ENCODE peak calls at places on chromosomes 2 and 18, in ten cellular contexts. I is GM23248, Q is hepatocyte, T is OCI-LY7, Z is SK-N-SH, J is Karpas-422, P is GM23338, U is PC-9, D is PC-3, W is MM.1S. Y is an unnamed sample.

GRCh38 chr2:232260075-232260474 is 118.5 kb upstream of the ALPP start:
- DNase-seq in Q (peak; percentile 14), T (no peak), U (peak; percentile 70), P (no peak), I (peak; percentile 91), J (no peak), Z (no peak), W (no peak), D (peak; percentile 73), Y (no peak)

GRCh38 chr18:13194239-13194638 is 24.3 kb upstream of the LDLRAD4 start:
- DNase-seq in W (no peak), P (no peak), Q (no peak), U (no peak), J (peak; percentile 64), T (no peak), Z (no peak), I (no peak), D (no peak), Y (no peak)

GRCh38 chr2:121266543-121267106 is 18.4 kb downstream of the TFCP2L1 start:
- DNase-seq in I (peak; percentile 34), T (no peak), J (no peak), P (no peak), U (no peak), Z (no peak), W (no peak), D (peak; percentile 44), Q (peak; percentile 8), Y (no peak)

GRCh38 chr18:1585881-1586488 is 681.3 kb downstream of the ADCYAP1 start:
- DNase-seq in Z (peak; percentile 8), W (peak; percentile 59), U (peak; percentile 41), J (peak; percentile 74), D (peak; percentile 69), T (peak; percentile 38), Q (peak; percentile 28), P (peak; percentile 80), I (peak; percentile 51), Y (peak; percentile 32)

GRCh38 chr2:109129356-109129920 is 433 bp downstream of the SH3RF3 start:
- DNase-seq in T (no peak), J (no peak), U (no peak), I (peak; percentile 66), P (peak; percentile 43), Q (peak; percentile 46), D (peak; percentile 38), Z (peak; percentile 79), W (peak; percentile 44), Y (no peak)

GRCh38 chr18:76613058-76613457 is 118.0 kb upstream of the ZNF516 start:
- DNase-seq in W (no peak), T (no peak), J (no peak), I (no peak), U (no peak), D (no peak), P (no peak), Z (no peak), Q (no peak), Y (no peak)

GRCh38 chr2:19176977-19177376 is 181.4 kb downstream of the OSR1 start:
- DNase-seq in U (peak; percentile 63), D (peak; percentile 79), J (no peak), W (no peak), T (no peak), Z (no peak), P (no peak), I (peak; percentile 69), Q (no peak), Y (no peak)

GRCh38 chr2:189305291-189305943 is 125.9 kb upstream of the COL5A2 start:
- DNase-seq in J (no peak), W (no peak), Q (no peak), U (no peak), I (peak; percentile 61), Z (no peak), P (no peak), T (no peak), D (peak; percentile 60), Y (no peak)

GRCh38 chr2:182066439-182067061 is 80.9 kb downstream of the PPP1R1C start:
- DNase-seq in P (no peak), I (peak; percentile 80), T (no peak), J (no peak), Q (no peak), Z (peak; percentile 8), D (peak; percentile 88), W (no peak), U (no peak), Y (no peak)

GRCh38 chr2:108971661-108972566 is 17.1 kb downstream of the EDAR start:
- DNase-seq in J (no peak), P (no peak), W (no peak), Q (no peak), D (peak; percentile 91), Z (no peak), U (peak; percentile 87), T (no peak), I (peak; percentile 85), Y (peak; percentile 78)

DNA sequence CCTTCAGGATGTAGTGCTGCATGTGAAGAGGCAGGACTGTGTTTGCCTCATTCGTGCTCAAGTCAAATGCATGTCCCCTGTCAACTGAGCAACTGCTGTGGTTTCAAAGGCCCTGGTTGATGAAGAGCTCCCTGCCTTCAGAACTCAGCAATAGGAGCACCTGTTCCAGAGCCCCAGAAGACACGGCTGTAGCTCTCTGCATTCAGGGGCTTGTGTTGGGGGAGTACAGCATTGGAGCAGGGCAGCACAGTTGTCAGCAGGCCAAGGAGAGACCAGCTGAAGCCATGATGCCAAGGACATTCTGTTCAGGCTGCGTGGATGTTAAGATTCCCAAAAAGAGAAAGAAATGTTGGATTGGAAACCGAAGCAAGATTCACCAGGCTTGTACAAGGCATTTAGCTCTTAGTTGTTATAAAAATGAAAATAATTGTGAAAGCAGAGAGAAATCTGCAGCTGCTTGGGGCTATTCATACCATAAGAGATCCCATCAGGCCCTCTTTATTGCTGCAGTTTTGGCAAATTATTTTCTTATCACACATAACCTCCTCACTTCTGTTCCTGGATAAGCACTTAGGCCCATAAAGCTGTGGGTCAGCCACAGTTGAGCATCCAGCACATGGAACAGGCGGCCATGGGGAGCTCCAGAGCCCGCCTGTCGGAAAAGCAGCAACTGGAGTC is 252.4 kb upstream of the ZNF521 start:
- DNase-seq in Q (no peak), U (no peak), I (no peak), Z (peak; percentile 61), T (no peak), P (no peak), D (no peak), W (no peak), J (no peak), Y (no peak)
- H3K9me2 ChIP-seq in Q (no peaks in the 10 kb centered on the region), U (no peaks in the 10 kb centered on the region), I (no peaks in the 10 kb centered on the region), Z (no peaks in the 10 kb centered on the region), T (no peaks in the 10 kb centered on the region), P (no peaks in the 10 kb centered on the region), D (no peaks in the 10 kb centered on the region), W (no peaks in the 10 kb centered on the region), J (no peaks in the 10 kb centered on the region), Y (no peaks in the 10 kb centered on the region)

DNA sequence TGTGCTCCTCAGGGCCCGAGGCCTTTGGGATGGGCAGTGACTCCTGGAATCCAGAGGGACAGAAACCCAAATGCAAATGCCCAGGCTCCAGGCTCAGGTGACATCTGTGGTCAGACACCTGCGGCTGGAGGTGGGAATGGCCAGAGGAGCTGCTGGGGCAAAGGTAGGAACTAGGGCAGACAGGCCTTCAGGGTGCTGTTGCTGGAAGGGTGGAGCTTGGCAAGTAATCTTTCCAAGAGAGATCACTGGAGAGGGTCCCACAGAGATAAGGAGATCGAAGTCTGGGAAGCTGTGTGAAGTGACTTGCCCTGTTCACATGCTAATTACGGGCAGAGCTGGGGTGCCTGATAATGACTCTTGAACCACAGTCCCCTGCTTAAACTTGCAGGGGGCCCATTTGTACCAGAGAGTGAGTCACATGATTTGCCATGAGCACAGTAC is 82.4 kb downstream of the ACAA2 start:
- DNase-seq in W (no peak), J (no peak), I (no peak), Z (no peak), P (no peak), U (peak; percentile 80), D (no peak), T (no peak), Q (peak; percentile 63), Y (no peak)
- H3K9me2 ChIP-seq in W (no peaks in the 10 kb centered on the region), J (no peaks in the 10 kb centered on the region), I (no peaks in the 10 kb centered on the region), Z (no peaks in the 10 kb centered on the region), P (peaks cover 4% of the 10 kb centered on the region), U (no peaks in the 10 kb centered on the region), D (no peaks in the 10 kb centered on the region), T (no peaks in the 10 kb centered on the region), Q (no peaks in the 10 kb centered on the region), Y (no peaks in the 10 kb centered on the region)

DNA sequence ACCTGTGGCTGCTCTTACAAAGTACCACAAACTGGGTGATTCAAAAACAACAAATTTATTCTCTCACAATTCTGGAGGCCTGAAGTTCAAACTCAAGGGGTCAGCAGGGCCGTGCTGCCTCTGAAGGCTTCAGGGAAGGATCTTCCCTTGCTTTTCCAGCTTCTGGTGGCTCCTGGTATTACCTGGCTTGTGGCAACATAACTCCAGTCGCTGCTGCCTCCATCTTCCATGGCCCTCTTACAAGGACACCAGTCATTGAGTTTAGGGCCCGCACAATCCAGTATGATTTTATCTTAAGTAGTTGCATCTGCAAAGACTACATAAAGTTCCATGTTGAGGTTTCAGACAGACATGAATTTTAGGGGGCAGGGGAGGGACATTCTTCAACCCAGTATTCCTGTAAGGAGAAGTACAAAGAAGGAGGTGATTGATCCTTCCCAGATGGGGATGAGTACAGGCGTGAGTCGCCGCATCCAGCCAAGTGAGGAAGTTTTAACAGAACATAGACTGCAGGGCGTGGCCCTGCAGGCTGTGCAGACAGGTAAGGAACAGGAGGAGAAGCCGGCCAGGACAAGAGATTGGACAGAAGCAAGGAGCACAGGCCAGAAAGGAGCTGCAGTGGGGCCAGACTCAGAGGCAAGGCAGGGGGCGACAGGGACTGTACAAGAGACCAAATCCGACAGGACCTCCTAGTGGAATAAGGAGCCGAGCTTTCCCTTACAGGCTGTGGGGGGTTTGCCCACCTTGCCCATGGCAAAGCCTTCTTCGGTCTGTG is 44.4 kb upstream of the BZW1 start:
- DNase-seq in Q (no peak), Z (no peak), J (no peak), W (no peak), P (no peak), T (no peak), I (no peak), D (peak; percentile 56), U (no peak), Y (no peak)
- H3K9me2 ChIP-seq in Q (no peaks in the 10 kb centered on the region), Z (no peaks in the 10 kb centered on the region), J (no peaks in the 10 kb centered on the region), W (no peaks in the 10 kb centered on the region), P (no peaks in the 10 kb centered on the region), T (no peaks in the 10 kb centered on the region), I (no peaks in the 10 kb centered on the region), D (no peaks in the 10 kb centered on the region), U (no peaks in the 10 kb centered on the region), Y (no peaks in the 10 kb centered on the region)

GRCh38 chr2:10536569-10537133 is 88.5 kb upstream of the ODC1 start:
- DNase-seq in W (no peak), Q (no peak), D (peak; percentile 40), Z (no peak), U (no peak), P (no peak), T (no peak), J (no peak), I (no peak), Y (no peak)

GRCh38 chr2:10535703-10536102 is 87.6 kb upstream of the ODC1 start:
- DNase-seq in Z (no peak), Q (no peak), I (no peak), J (no peak), W (no peak), D (no peak), T (no peak), P (no peak), U (no peak), Y (no peak)

GRCh38 chr2:10538224-10538894 is 90.2 kb upstream of the ODC1 start:
- DNase-seq in D (peak; percentile 94), I (peak; percentile 81), J (no peak), W (no peak), T (no peak), Q (no peak), P (no peak), U (peak; percentile 92), Z (no peak), Y (peak; percentile 63)

GRCh38 chr2:10534514-10535250 is 86.6 kb upstream of the ODC1 start:
- DNase-seq in U (peak; percentile 52), D (peak; percentile 40), J (no peak), Q (no peak), P (no peak), T (no peak), W (no peak), I (peak; percentile 51), Z (no peak), Y (no peak)

GRCh38 chr2:10537522-10538195 is 89.5 kb upstream of the ODC1 start:
- DNase-seq in J (no peak), Z (no peak), T (no peak), I (no peak), U (no peak), W (no peak), P (no peak), D (no peak), Q (no peak), Y (no peak)
- H3K9me2 ChIP-seq in J (no peaks in the 10 kb centered on the region), Z (no peaks in the 10 kb centered on the region), T (no peaks in the 10 kb centered on the region), I (no peaks in the 10 kb centered on the region), U (no peaks in the 10 kb centered on the region), W (no peaks in the 10 kb centered on the region), P (no peaks in the 10 kb centered on the region), D (no peaks in the 10 kb centered on the region), Q (no peaks in the 10 kb centered on the region), Y (no peaks in the 10 kb centered on the region)

Y was measured in HCT116.